ENCODE peak calls at places on chromosome 19, in six cellular contexts. One of them, this sample, is unnamed.

GRCh38 chr19:7554990-7555864 is 19.7 kb downstream of the PNPLA6 start:
- DNase-seq in activated CD4-positive, alpha-beta memory T cell treated with anti-CD3 and anti-CD28 coated beads, Interleukin-2, amount 10 ng/mL, durations not matched to agents 7 days and 5 days: peak
- DNase-seq in pons: no peak
- DNase-seq in NCI-H748 treated with DMSO at 0.1 percent for 48 hours: no peak
- DNase-seq in T-helper 9 cell: no peak
- DNase-seq in foreskin fibroblast: no peak
- DNase-seq in this sample: no peak

GRCh38 chr19:53123400-53123799 is 9.3 kb downstream of the ZNF415 start:
- DNase-seq in NCI-H748 treated with DMSO at 0.1 percent for 48 hours: no peak
- DNase-seq in pons: no peak
- DNase-seq in activated CD4-positive, alpha-beta memory T cell treated with anti-CD3 and anti-CD28 coated beads, Interleukin-2, amount 10 ng/mL, durations not matched to agents 7 days and 5 days: no peak
- DNase-seq in T-helper 9 cell: no peak
- DNase-seq in foreskin fibroblast: no peak
- DNase-seq in this sample: no peak

GRCh38 chr19:10009269-10009665 is 1.0 kb downstream of the COL5A3 start:
- DNase-seq in T-helper 9 cell: peak
- DNase-seq in pons: no peak
- DNase-seq in foreskin fibroblast: peak
- DNase-seq in activated CD4-positive, alpha-beta memory T cell treated with anti-CD3 and anti-CD28 coated beads, Interleukin-2, amount 10 ng/mL, durations not matched to agents 7 days and 5 days: peak
- DNase-seq in NCI-H748 treated with DMSO at 0.1 percent for 48 hours: no peak
- DNase-seq in this sample: no peak

GRCh38 chr19:56350416-56351045 is 35.9 kb upstream of the ZSCAN5A start:
- DNase-seq in T-helper 9 cell: peak
- DNase-seq in activated CD4-positive, alpha-beta memory T cell treated with anti-CD3 and anti-CD28 coated beads, Interleukin-2, amount 10 ng/mL, durations not matched to agents 7 days and 5 days: peak
- DNase-seq in NCI-H748 treated with DMSO at 0.1 percent for 48 hours: peak
- DNase-seq in foreskin fibroblast: peak
- DNase-seq in pons: peak
- DNase-seq in this sample: peak

GRCh38 chr19:38402623-38402966 is 298 bp upstream of the FAM98C start:
- DNase-seq in NCI-H748 treated with DMSO at 0.1 percent for 48 hours: no peak
- DNase-seq in foreskin fibroblast: no peak
- DNase-seq in T-helper 9 cell: no peak
- DNase-seq in activated CD4-positive, alpha-beta memory T cell treated with anti-CD3 and anti-CD28 coated beads, Interleukin-2, amount 10 ng/mL, durations not matched to agents 7 days and 5 days: no peak
- DNase-seq in pons: no peak
- DNase-seq in this sample: no peak

GRCh38 chr19:15259900-15260299 is 27.7 kb upstream of the EPHX3 start:
- DNase-seq in NCI-H748 treated with DMSO at 0.1 percent for 48 hours: no peak
- DNase-seq in foreskin fibroblast: no peak
- DNase-seq in T-helper 9 cell: no peak
- DNase-seq in activated CD4-positive, alpha-beta memory T cell treated with anti-CD3 and anti-CD28 coated beads, Interleukin-2, amount 10 ng/mL, durations not matched to agents 7 days and 5 days: no peak
- DNase-seq in pons: no peak
- DNase-seq in this sample: no peak

GRCh38 chr19:6753178-6754031 is 13.8 kb downstream of the SH2D3A start:
- DNase-seq in NCI-H748 treated with DMSO at 0.1 percent for 48 hours: no peak
- DNase-seq in foreskin fibroblast: peak
- DNase-seq in T-helper 9 cell: peak
- DNase-seq in pons: no peak
- DNase-seq in activated CD4-positive, alpha-beta memory T cell treated with anti-CD3 and anti-CD28 coated beads, Interleukin-2, amount 10 ng/mL, durations not matched to agents 7 days and 5 days: peak
- DNase-seq in this sample: peak

GRCh38 chr19:4606921-4607678 is 32.2 kb upstream of the TNFAIP8L1 start:
- DNase-seq in activated CD4-positive, alpha-beta memory T cell treated with anti-CD3 and anti-CD28 coated beads, Interleukin-2, amount 10 ng/mL, durations not matched to agents 7 days and 5 days: no peak
- DNase-seq in pons: no peak
- DNase-seq in NCI-H748 treated with DMSO at 0.1 percent for 48 hours: peak
- DNase-seq in foreskin fibroblast: no peak
- DNase-seq in T-helper 9 cell: no peak
- DNase-seq in this sample: no peak

GRCh38 chr19:28737021-28737525 is 475.9 kb downstream of the UQCRFS1 start:
- DNase-seq in pons: peak
- DNase-seq in activated CD4-positive, alpha-beta memory T cell treated with anti-CD3 and anti-CD28 coated beads, Interleukin-2, amount 10 ng/mL, durations not matched to agents 7 days and 5 days: no peak
- DNase-seq in foreskin fibroblast: peak
- DNase-seq in T-helper 9 cell: no peak
- DNase-seq in NCI-H748 treated with DMSO at 0.1 percent for 48 hours: peak
- DNase-seq in this sample: peak

GRCh38 chr19:10961073-10961762 is 388 bp downstream of the SMARCA4 start:
- DNase-seq in pons: peak
- DNase-seq in foreskin fibroblast: peak
- DNase-seq in T-helper 9 cell: no peak
- DNase-seq in activated CD4-positive, alpha-beta memory T cell treated with anti-CD3 and anti-CD28 coated beads, Interleukin-2, amount 10 ng/mL, durations not matched to agents 7 days and 5 days: no peak
- DNase-seq in NCI-H748 treated with DMSO at 0.1 percent for 48 hours: no peak
- DNase-seq in this sample: no peak